ENCODE peak calls at places on chromosome 21, in nine cellular contexts. One of them, this sample, is unnamed.

GRCh38 chr21:43374228-43374885 is 52.6 kb downstream of the SIK1 start:
- DNase-seq in ovary: no peak
- DNase-seq in psoas muscle: no peak
- DNase-seq in AG04449: no peak
- DNase-seq in cardiac fibroblast: no peak
- DNase-seq in dorsolateral prefrontal cortex: no peak
- DNase-seq in IMR-90: no peak
- DNase-seq in BJ: no peak
- DNase-seq in Peyer's patch: no peak
- DNase-seq in this sample: no peak

GRCh38 chr21:31052489-31053142 is 14.3 kb upstream of the KRTAP19-8 start:
- DNase-seq in BJ: no peak
- DNase-seq in psoas muscle: no peak
- DNase-seq in cardiac fibroblast: no peak
- DNase-seq in IMR-90: no peak
- DNase-seq in dorsolateral prefrontal cortex: no peak
- DNase-seq in ovary: no peak
- DNase-seq in Peyer's patch: no peak
- DNase-seq in AG04449: no peak
- DNase-seq in this sample: no peak

GRCh38 chr21:38679531-38679930 is 126.2 kb upstream of the ETS2 start:
- DNase-seq in BJ: peak
- DNase-seq in cardiac fibroblast: peak
- DNase-seq in AG04449: peak
- DNase-seq in psoas muscle: no peak
- DNase-seq in IMR-90: peak
- DNase-seq in ovary: no peak
- DNase-seq in dorsolateral prefrontal cortex: no peak
- DNase-seq in Peyer's patch: no peak
- DNase-seq in this sample: no peak

GRCh38 chr21:26280715-26281310 is 110.2 kb upstream of the APP start:
- DNase-seq in Peyer's patch: no peak
- DNase-seq in AG04449: no peak
- DNase-seq in ovary: no peak
- DNase-seq in psoas muscle: no peak
- DNase-seq in cardiac fibroblast: no peak
- DNase-seq in BJ: no peak
- DNase-seq in dorsolateral prefrontal cortex: no peak
- DNase-seq in IMR-90: no peak
- DNase-seq in this sample: no peak

GRCh38 chr21:31909772-31910470 is 37.1 kb downstream of the HUNK start:
- DNase-seq in psoas muscle: no peak
- DNase-seq in ovary: no peak
- DNase-seq in AG04449: no peak
- DNase-seq in dorsolateral prefrontal cortex: no peak
- DNase-seq in cardiac fibroblast: no peak
- DNase-seq in Peyer's patch: no peak
- DNase-seq in BJ: no peak
- DNase-seq in IMR-90: no peak
- DNase-seq in this sample: no peak

GRCh38 chr21:38824124-38824822 is 18.5 kb downstream of the ETS2 start:
- DNase-seq in BJ: peak
- DNase-seq in cardiac fibroblast: no peak
- DNase-seq in AG04449: no peak
- DNase-seq in IMR-90: peak
- DNase-seq in Peyer's patch: peak
- DNase-seq in psoas muscle: no peak
- DNase-seq in dorsolateral prefrontal cortex: no peak
- DNase-seq in ovary: no peak
- DNase-seq in this sample: no peak

GRCh38 chr21:25862112-25862511 is 127.3 kb downstream of the GABPA start:
- DNase-seq in ovary: no peak
- DNase-seq in IMR-90: no peak
- DNase-seq in BJ: no peak
- DNase-seq in cardiac fibroblast: no peak
- DNase-seq in psoas muscle: no peak
- DNase-seq in AG04449: no peak
- DNase-seq in Peyer's patch: no peak
- DNase-seq in dorsolateral prefrontal cortex: no peak
- DNase-seq in this sample: no peak

GRCh38 chr21:24729568-24729967 is 877.7 kb downstream of the MRPL39 start:
- DNase-seq in IMR-90: peak
- DNase-seq in BJ: no peak
- DNase-seq in AG04449: peak
- DNase-seq in psoas muscle: no peak
- DNase-seq in Peyer's patch: no peak
- DNase-seq in ovary: no peak
- DNase-seq in cardiac fibroblast: no peak
- DNase-seq in dorsolateral prefrontal cortex: no peak
- DNase-seq in this sample: no peak

GRCh38 chr21:39020751-39021474 is 162.3 kb downstream of the PSMG1 start:
- DNase-seq in IMR-90: peak
- DNase-seq in BJ: no peak
- DNase-seq in AG04449: no peak
- DNase-seq in cardiac fibroblast: peak
- DNase-seq in psoas muscle: no peak
- DNase-seq in Peyer's patch: peak
- DNase-seq in ovary: peak
- DNase-seq in dorsolateral prefrontal cortex: no peak
- DNase-seq in this sample: peak

GRCh38 chr21:34986561-34987533 is 62.3 kb downstream of the RUNX1 start:
- DNase-seq in cardiac fibroblast: peak
- DNase-seq in AG04449: peak
- DNase-seq in psoas muscle: no peak
- DNase-seq in dorsolateral prefrontal cortex: no peak
- DNase-seq in BJ: peak
- DNase-seq in Peyer's patch: peak
- DNase-seq in ovary: no peak
- DNase-seq in IMR-90: peak
- DNase-seq in this sample: peak

GRCh38 chr21:35026617-35027557 is 22.2 kb downstream of the RUNX1 start:
- DNase-seq in dorsolateral prefrontal cortex: no peak
- DNase-seq in ovary: no peak
- DNase-seq in IMR-90: peak
- DNase-seq in AG04449: no peak
- DNase-seq in cardiac fibroblast: peak
- DNase-seq in BJ: no peak
- DNase-seq in psoas muscle: peak
- DNase-seq in Peyer's patch: peak
- DNase-seq in this sample: no peak

GRCh38 chr21:17088500-17088899 is 424.3 kb upstream of the CXADR start:
- DNase-seq in Peyer's patch: no peak
- DNase-seq in ovary: no peak
- DNase-seq in cardiac fibroblast: no peak
- DNase-seq in dorsolateral prefrontal cortex: no peak
- DNase-seq in BJ: no peak
- DNase-seq in IMR-90: no peak
- DNase-seq in psoas muscle: no peak
- DNase-seq in AG04449: no peak
- DNase-seq in this sample: no peak

GRCh38 chr21:35053356-35054096 is 4.4 kb upstream of the RUNX1 start:
- DNase-seq in Peyer's patch: no peak
- DNase-seq in AG04449: no peak
- DNase-seq in ovary: no peak
- DNase-seq in IMR-90: no peak
- DNase-seq in dorsolateral prefrontal cortex: no peak
- DNase-seq in cardiac fibroblast: peak
- DNase-seq in BJ: no peak
- DNase-seq in psoas muscle: no peak
- DNase-seq in this sample: no peak

GRCh38 chr21:36730291-36731281 is 31.7 kb downstream of the SIM2 start:
- DNase-seq in ovary: no peak
- DNase-seq in AG04449: no peak
- DNase-seq in Peyer's patch: peak
- DNase-seq in IMR-90: no peak
- DNase-seq in dorsolateral prefrontal cortex: no peak
- DNase-seq in cardiac fibroblast: no peak
- DNase-seq in psoas muscle: no peak
- DNase-seq in BJ: no peak
- DNase-seq in this sample: no peak

GRCh38 chr21:36725793-36726386 is 27.0 kb downstream of the SIM2 start:
- DNase-seq in cardiac fibroblast: no peak
- DNase-seq in AG04449: no peak
- DNase-seq in ovary: no peak
- DNase-seq in psoas muscle: no peak
- DNase-seq in Peyer's patch: peak
- DNase-seq in BJ: no peak
- DNase-seq in dorsolateral prefrontal cortex: peak
- DNase-seq in IMR-90: no peak
- DNase-seq in this sample: no peak

GRCh38 chr21:36728371-36729111 is 29.6 kb downstream of the SIM2 start:
- DNase-seq in ovary: no peak
- DNase-seq in psoas muscle: no peak
- DNase-seq in Peyer's patch: peak
- DNase-seq in dorsolateral prefrontal cortex: peak
- DNase-seq in AG04449: no peak
- DNase-seq in cardiac fibroblast: no peak
- DNase-seq in BJ: no peak
- DNase-seq in IMR-90: no peak
- DNase-seq in this sample: no peak

GRCh38 chr21:36729301-36729970 is 30.5 kb downstream of the SIM2 start:
- DNase-seq in cardiac fibroblast: no peak
- DNase-seq in Peyer's patch: peak
- DNase-seq in BJ: no peak
- DNase-seq in psoas muscle: no peak
- DNase-seq in ovary: no peak
- DNase-seq in IMR-90: no peak
- DNase-seq in dorsolateral prefrontal cortex: peak
- DNase-seq in AG04449: no peak
- DNase-seq in this sample: no peak

GRCh38 chr21:36727886-36728285 is 29.0 kb downstream of the SIM2 start:
- DNase-seq in Peyer's patch: peak
- DNase-seq in dorsolateral prefrontal cortex: no peak
- DNase-seq in cardiac fibroblast: no peak
- DNase-seq in IMR-90: no peak
- DNase-seq in BJ: no peak
- DNase-seq in AG04449: no peak
- DNase-seq in psoas muscle: no peak
- DNase-seq in ovary: no peak
- DNase-seq in this sample: no peak
- TF ChIP-seq CTCF in Peyer's patch: no peak
- TF ChIP-seq CTCF in dorsolateral prefrontal cortex: no peak
- TF ChIP-seq CTCF in cardiac fibroblast: peak
- TF ChIP-seq CTCF in IMR-90: no peak
- TF ChIP-seq CTCF in BJ: no peak
- TF ChIP-seq CTCF in AG04449: no peak
- TF ChIP-seq CTCF in psoas muscle: no peak
- TF ChIP-seq CTCF in ovary: no peak
- TF ChIP-seq CTCF in this sample: no peak

GRCh38 chr21:41921089-41921819 is 32.6 kb downstream of the C2CD2 start:
- DNase-seq in ovary: no peak
- DNase-seq in AG04449: no peak
- DNase-seq in psoas muscle: no peak
- DNase-seq in Peyer's patch: no peak
- DNase-seq in dorsolateral prefrontal cortex: no peak
- DNase-seq in IMR-90: no peak
- DNase-seq in cardiac fibroblast: no peak
- DNase-seq in BJ: no peak
- DNase-seq in this sample: no peak
- H3K4me3 ChIP-seq in ovary: no peak
- H3K4me3 ChIP-seq in AG04449: no peak
- H3K4me3 ChIP-seq in psoas muscle: no peak
- H3K4me3 ChIP-seq in Peyer's patch: no peak
- H3K4me3 ChIP-seq in dorsolateral prefrontal cortex: no peak
- H3K4me3 ChIP-seq in IMR-90: no peak
- H3K4me3 ChIP-seq in cardiac fibroblast: no peak
- H3K4me3 ChIP-seq in BJ: no peak
- H3K4me3 ChIP-seq in this sample: no peak

DNA sequence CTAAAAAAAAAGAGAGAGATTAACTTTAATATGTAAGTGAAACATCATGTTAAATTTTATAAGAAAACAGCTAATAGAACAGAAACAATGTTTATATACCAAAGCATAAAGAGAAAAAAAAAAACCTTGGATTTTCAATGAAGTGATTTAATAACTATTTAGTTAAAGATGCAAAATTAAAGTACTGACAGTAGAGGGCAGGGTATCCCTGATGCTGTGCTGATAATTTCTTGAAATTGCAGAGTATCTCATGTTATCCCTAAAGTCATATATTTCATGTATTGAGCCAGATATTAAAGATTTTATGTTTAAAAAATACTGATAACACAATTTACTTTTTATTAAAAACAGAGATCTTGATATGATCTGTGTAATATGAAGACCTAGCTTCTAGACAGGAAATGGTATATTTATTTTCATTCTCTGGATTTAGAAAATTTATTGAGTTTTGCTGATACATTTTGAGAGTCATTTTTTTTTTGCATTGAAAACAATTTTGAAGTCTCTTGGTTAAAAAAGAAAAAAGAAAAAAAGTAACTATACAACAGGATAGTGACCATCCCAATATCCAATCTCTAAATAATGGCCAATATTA is 273.2 kb downstream of the USP25 start:
- DNase-seq in ovary: no peak
- DNase-seq in psoas muscle: no peak
- DNase-seq in AG04449: no peak
- DNase-seq in IMR-90: peak
- DNase-seq in cardiac fibroblast: peak
- DNase-seq in Peyer's patch: no peak
- DNase-seq in dorsolateral prefrontal cortex: no peak
- DNase-seq in BJ: no peak
- DNase-seq in this sample: no peak
- TF ChIP-seq CTCF in ovary: no peak
- TF ChIP-seq CTCF in psoas muscle: peak
- TF ChIP-seq CTCF in AG04449: peak
- TF ChIP-seq CTCF in IMR-90: peak
- TF ChIP-seq CTCF in cardiac fibroblast: peak
- TF ChIP-seq CTCF in Peyer's patch: no peak
- TF ChIP-seq CTCF in dorsolateral prefrontal cortex: peak
- TF ChIP-seq CTCF in BJ: peak
- TF ChIP-seq CTCF in this sample: peak

GRCh38 chr21:29506947-29507346 is 208.2 kb downstream of the BACH1 start:
- DNase-seq in BJ: no peak
- DNase-seq in Peyer's patch: no peak
- DNase-seq in ovary: no peak
- DNase-seq in IMR-90: peak
- DNase-seq in AG04449: no peak
- DNase-seq in dorsolateral prefrontal cortex: no peak
- DNase-seq in psoas muscle: no peak
- DNase-seq in cardiac fibroblast: no peak
- DNase-seq in this sample: no peak
- H3K4me3 ChIP-seq in BJ: no peak
- H3K4me3 ChIP-seq in Peyer's patch: no peak
- H3K4me3 ChIP-seq in ovary: no peak
- H3K4me3 ChIP-seq in IMR-90: no peak
- H3K4me3 ChIP-seq in AG04449: no peak
- H3K4me3 ChIP-seq in dorsolateral prefrontal cortex: no peak
- H3K4me3 ChIP-seq in psoas muscle: no peak
- H3K4me3 ChIP-seq in cardiac fibroblast: no peak
- H3K4me3 ChIP-seq in this sample: no peak

GRCh38 chr21:45366931-45367401 is 38.0 kb upstream of the COL18A1 start:
- DNase-seq in AG04449: peak
- DNase-seq in BJ: no peak
- DNase-seq in psoas muscle: peak
- DNase-seq in Peyer's patch: peak
- DNase-seq in ovary: peak
- DNase-seq in dorsolateral prefrontal cortex: no peak
- DNase-seq in IMR-90: peak
- DNase-seq in cardiac fibroblast: peak
- DNase-seq in this sample: peak
- TF ChIP-seq CTCF in AG04449: no peak
- TF ChIP-seq CTCF in BJ: no peak
- TF ChIP-seq CTCF in psoas muscle: no peak
- TF ChIP-seq CTCF in Peyer's patch: no peak
- TF ChIP-seq CTCF in ovary: no peak
- TF ChIP-seq CTCF in dorsolateral prefrontal cortex: no peak
- TF ChIP-seq CTCF in IMR-90: peak
- TF ChIP-seq CTCF in cardiac fibroblast: peak
- TF ChIP-seq CTCF in this sample: peak